ENCODE peak calls at places on chromosomes 3 and 15, in six cellular contexts. Q, Y, N, T, C and X are unnamed samples.

GRCh38 chr3:98969295-98969694 is 67.8 kb upstream of the DCBLD2 start:
- DNase-seq in Y (no peak), N (no peak), T (no peak), C (no peak), Q (no peak), X (no peak)

GRCh38 chr15:49468440-49468839 is 45.4 kb downstream of the FGF7 start:
- DNase-seq in C (no peak), Y (no peak), N (peak), Q (no peak), T (no peak), X (no peak)

GRCh38 chr3:40494698-40495097 is 11.1 kb upstream of the ZNF620 start:
- DNase-seq in C (no peak), Q (no peak), N (no peak), Y (no peak), T (no peak), X (no peak)

GRCh38 chr3:14434105-14434504 is 31.7 kb downstream of the SLC6A6 start:
- DNase-seq in N (peak), Q (no peak), C (peak), Y (no peak), T (no peak), X (no peak)

GRCh38 chr15:62622775-62623174 is 419.8 kb upstream of the TPM1 start:
- DNase-seq in N (no peak), T (no peak), Y (no peak), C (no peak), Q (no peak), X (no peak)

GRCh38 chr15:65793813-65794104 is 1.7 kb upstream of the DENND4A start:
- DNase-seq in T (no peak), C (no peak), N (no peak), Y (no peak), Q (no peak), X (no peak)

GRCh38 chr3:28860307-28860706 is 420.6 kb upstream of the RBMS3 start:
- DNase-seq in Q (no peak), C (no peak), T (no peak), N (no peak), Y (no peak), X (no peak)

GRCh38 chr3:129226374-129226773 is 23.0 kb upstream of the COPG1 start:
- DNase-seq in Q (peak), T (peak), C (peak), Y (peak), N (peak), X (peak)

GRCh38 chr3:38360345-38360744 is 13.8 kb downstream of the XYLB start:
- DNase-seq in Y (peak), N (no peak), Q (no peak), C (no peak), T (no peak), X (no peak)

GRCh38 chr3:8239718-8240698 is 261.6 kb upstream of the LMCD1 start:
- DNase-seq in N (peak), Y (no peak), C (no peak), T (peak), Q (no peak), X (peak)

GRCh38 chr15:56739964-56740640 is 6.8 kb upstream of the ZNF280D start:
- DNase-seq in C (no peak), Q (no peak), Y (no peak), N (no peak), T (no peak), X (no peak)

GRCh38 chr3:195897853-195898415 is 10.4 kb downstream of the TNK2 start:
- DNase-seq in N (no peak), Q (no peak), Y (no peak), C (no peak), T (no peak), X (no peak)

GRCh38 chr15:32952901-32953889 is 235.4 kb downstream of the GREM1 start:
- DNase-seq in Q (no peak), C (no peak), Y (no peak), T (no peak), N (peak), X (no peak)

GRCh38 chr15:66215811-66216210 is 37.7 kb downstream of the MEGF11 start:
- DNase-seq in N (no peak), Q (no peak), T (no peak), C (no peak), Y (no peak), X (no peak)

GRCh38 chr15:45112592-45113379 is 1.2 kb downstream of the DUOX2 start:
- DNase-seq in N (no peak), C (no peak), Y (no peak), Q (no peak), T (no peak), X (no peak)

GRCh38 chr3:176916777-176917176 is 280.5 kb downstream of the TBL1XR1 start:
- DNase-seq in C (peak), N (no peak), Q (no peak), Y (no peak), T (no peak), X (no peak)

GRCh38 chr3:195895078-195895899 is 13.1 kb downstream of the TNK2 start:
- DNase-seq in Q (peak), T (no peak), N (peak), C (peak), Y (no peak), X (no peak)

GRCh38 chr3:179677884-179678283 is 25.0 kb downstream of the USP13 start:
- DNase-seq in Q (no peak), N (no peak), C (no peak), Y (no peak), T (no peak), X (no peak)

GRCh38 chr15:95284933-95285401 is 1045.5 kb upstream of the NR2F2 start:
- DNase-seq in T (no peak), Y (no peak), N (peak), C (no peak), Q (no peak), X (no peak)

GRCh38 chr15:73697033-73697467 is 12.9 kb downstream of the CD276 start:
- DNase-seq in Y (peak), Q (peak), C (peak), T (no peak), N (peak), X (peak)

GRCh38 chr3:152236741-152237140 is 32.0 kb upstream of the MBNL1 start:
- DNase-seq in Y (no peak), C (no peak), Q (no peak), T (peak), N (peak), X (no peak)

GRCh38 chr3:189458536-189458935 is 172.7 kb upstream of the TP63 start:
- DNase-seq in C (peak), Y (no peak), Q (no peak), N (no peak), T (no peak), X (no peak)

GRCh38 chr3:126292318-126293070 is 64.7 kb downstream of the KLF15 start:
- DNase-seq in C (no peak), N (no peak), T (no peak), Q (no peak), Y (peak), X (no peak)

GRCh38 chr3:192845196-192845855 is 72.3 kb downstream of the MB21D2 start:
- DNase-seq in N (peak), T (no peak), Q (no peak), Y (no peak), C (no peak), X (peak)

GRCh38 chr3:194166682-194167479 is 30.9 kb downstream of the HES1 start:
- DNase-seq in Y (no peak), T (no peak), C (no peak), Q (no peak), N (no peak), X (no peak)

GRCh38 chr15:38941399-38941953 is 376.9 kb upstream of the RASGRP1 start:
- DNase-seq in Y (no peak), Q (no peak), N (peak), C (no peak), T (no peak), X (peak)

GRCh38 chr3:32451049-32451659 is 51.5 kb downstream of the CMTM6 start:
- DNase-seq in T (no peak), N (no peak), Q (peak), Y (no peak), C (peak), X (no peak)

GRCh38 chr3:66401578-66402382 is 99.0 kb downstream of the LRIG1 start:
- DNase-seq in T (no peak), C (no peak), Y (no peak), Q (no peak), N (no peak), X (no peak)

GRCh38 chr3:16130066-16130465 is 44.4 kb upstream of the GALNT15 start:
- DNase-seq in N (peak), T (peak), Q (no peak), Y (no peak), C (no peak), X (peak)

GRCh38 chr3:192022412-192022811 is 561.4 kb downstream of the PYDC2 start:
- DNase-seq in C (no peak), T (no peak), Q (no peak), N (no peak), Y (no peak), X (peak)

GRCh38 chr15:49103002-49103401 is 52.4 kb downstream of the COPS2 start:
- DNase-seq in N (peak), Q (no peak), Y (no peak), C (no peak), T (no peak), X (no peak)

GRCh38 chr3:169497567-169498257 is 165.8 kb downstream of the MECOM start:
- DNase-seq in Q (no peak), T (no peak), N (peak), C (no peak), Y (no peak), X (no peak)

GRCh38 chr3:101303836-101304235 is 16.5 kb downstream of the IMPG2 start:
- DNase-seq in Y (no peak), C (no peak), T (no peak), Q (no peak), N (no peak), X (no peak)

GRCh38 chr15:91980502-91981267 is 127.2 kb downstream of the SLCO3A1 start:
- DNase-seq in Q (no peak), Y (no peak), C (no peak), N (no peak), T (no peak), X (no peak)
- H3K4me3 ChIP-seq in Q (no peak), Y (no peak), C (no peak), N (no peak), T (no peak), X (no peak)

GRCh38 chr3:162292409-162292808 is 795.8 kb downstream of the OTOL1 start:
- DNase-seq in Q (no peak), T (no peak), Y (no peak), C (no peak), N (no peak), X (no peak)
- H3K4me3 ChIP-seq in Q (no peak), T (no peak), Y (no peak), C (no peak), N (no peak), X (no peak)

DNA sequence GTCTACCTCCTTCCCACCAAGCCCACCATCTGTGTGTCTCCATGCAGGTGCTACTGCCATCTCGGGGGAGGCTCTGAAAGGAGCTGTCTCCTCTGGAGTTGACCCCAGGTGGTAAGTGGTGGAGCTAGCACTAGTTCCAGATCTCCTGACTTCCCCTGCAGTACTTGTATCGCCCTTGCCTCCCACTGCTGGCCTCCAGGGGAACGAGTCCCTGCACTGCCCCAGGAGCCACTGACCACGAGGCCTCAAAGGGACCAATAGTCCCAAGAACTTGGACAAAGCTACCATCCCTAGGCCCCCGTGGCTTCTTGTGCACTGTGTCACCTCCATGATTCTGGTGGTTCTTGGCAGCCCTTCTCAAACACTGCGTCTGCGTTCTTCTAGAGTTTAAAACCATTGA is 98.9 kb downstream of the TOP2B start:
- DNase-seq in C (no peak), N (no peak), Q (no peak), Y (no peak), T (no peak), X (no peak)
- H3K4me3 ChIP-seq in C (no peak), N (no peak), Q (no peak), Y (no peak), T (no peak), X (no peak)

GRCh38 chr15:92121047-92121446 is 267.5 kb downstream of the SLCO3A1 start:
- DNase-seq in Q (no peak), C (no peak), N (no peak), Y (no peak), T (no peak), X (no peak)

GRCh38 chr15:92124669-92125068 is 269.0 kb upstream of the ST8SIA2 start:
- DNase-seq in Q (no peak), T (no peak), C (no peak), Y (no peak), N (no peak), X (no peak)

GRCh38 chr15:92122259-92122658 is 268.8 kb downstream of the SLCO3A1 start:
- DNase-seq in Q (no peak), N (no peak), T (no peak), Y (no peak), C (no peak), X (no peak)

GRCh38 chr15:92120082-92120481 is 266.6 kb downstream of the SLCO3A1 start:
- DNase-seq in N (no peak), Y (no peak), C (no peak), Q (no peak), T (no peak), X (no peak)

GRCh38 chr15:92123848-92124631 is 269.6 kb upstream of the ST8SIA2 start:
- DNase-seq in T (no peak), Q (no peak), Y (no peak), N (no peak), C (no peak), X (no peak)
- H3K4me3 ChIP-seq in T (no peak), Q (no peak), Y (no peak), N (no peak), C (no peak), X (no peak)

GRCh38 chr3:110925804-110926203 is 145.8 kb upstream of the NECTIN3 start:
- DNase-seq in C (no peak), Q (no peak), N (no peak), Y (no peak), T (no peak), X (peak)

GRCh38 chr3:110932515-110933095 is 139.0 kb upstream of the NECTIN3 start:
- DNase-seq in T (no peak), Y (no peak), Q (no peak), N (peak), C (no peak), X (no peak)

GRCh38 chr3:110928016-110928662 is 143.5 kb upstream of the NECTIN3 start:
- DNase-seq in C (no peak), T (no peak), Q (no peak), Y (no peak), N (no peak), X (no peak)

GRCh38 chr3:110933786-110934415 is 137.7 kb upstream of the NECTIN3 start:
- DNase-seq in Q (no peak), Y (no peak), C (no peak), N (peak), T (no peak), X (no peak)

GRCh38 chr3:110929811-110930210 is 141.8 kb upstream of the NECTIN3 start:
- DNase-seq in C (no peak), Q (no peak), N (peak), Y (no peak), T (no peak), X (no peak)
- H3K4me3 ChIP-seq in C (no peak), Q (no peak), N (no peak), Y (no peak), T (no peak), X (no peak)

GRCh38 chr3:49017229-49017615 is 1.2 kb downstream of the DALRD3 start:
- DNase-seq in C (no peak), T (no peak), Y (no peak), N (no peak), Q (no peak), X (no peak)
- H3K4me3 ChIP-seq in C (peak), T (peak), Y (peak), N (peak), Q (peak), X (peak)